ENCODE peak calls at places on chromosomes 3 and 15, in ten cellular contexts. J is T-helper 2 cell; S is stimulated activated CD4-positive, alpha-beta T cell treated with anti-CD3 and anti-CD28 coated beads, TNF-alpha, amount 100 ng/mL, for 4 hours; A is activated CD8-positive, alpha-beta memory T cell treated with anti-CD3 and anti-CD28 coated beads, Interleukin-2, amount 10 ng/mL, durations not matched to agents 7 days and 5 days; G is effector CD4-positive, alpha-beta T cell; Q is prostate gland; E is WTC11; O is GM23338; W is left colon; Z is dorsolateral prefrontal cortex. L is an unnamed sample.

GRCh38 chr3:197337656-197338055 is 39.2 kb upstream of the DLG1 start:
- DNase-seq in J (no peak), S (no peak), A (no peak), G (no peak), Q (no peak), E (no peak), O (no peak), W (no peak), Z (no peak), L (no peak)

GRCh38 chr3:149621218-149622005 is 36.4 kb downstream of the WWTR1 start:
- DNase-seq in J (no peak), S (no peak), A (peak), G (no peak), Q (no peak), E (no peak), O (peak), W (no peak), Z (no peak), L (no peak)

GRCh38 chr15:48781481-48782081 is 29.3 kb downstream of the CEP152 start:
- DNase-seq in J (no peak), S (no peak), A (no peak), G (no peak), Q (no peak), E (no peak), O (no peak), W (no peak), Z (no peak), L (no peak)

GRCh38 chr15:39362832-39363561 is 217.9 kb upstream of the THBS1 start:
- DNase-seq in J (no peak), S (no peak), A (no peak), G (no peak), Q (no peak), E (no peak), O (no peak), W (no peak), Z (no peak), L (no peak)

GRCh38 chr15:73284073-73284472 is 84.7 kb downstream of the HCN4 start:
- DNase-seq in J (no peak), S (no peak), A (no peak), G (no peak), Q (no peak), E (no peak), O (no peak), W (no peak), Z (no peak), L (no peak)

GRCh38 chr15:83108266-83109219 is 1.1 kb downstream of the TM6SF1 start:
- DNase-seq in J (no peak), S (no peak), A (peak), G (no peak), Q (no peak), E (no peak), O (peak), W (peak), Z (peak), L (no peak)

GRCh38 chr3:52447512-52448355 is 2.8 kb upstream of the SEMA3G start:
- DNase-seq in J (no peak), S (no peak), A (no peak), G (no peak), Q (no peak), E (no peak), O (no peak), W (no peak), Z (no peak), L (no peak)

GRCh38 chr15:63349156-63349555 is 32.5 kb downstream of the CA12 start:
- DNase-seq in J (no peak), S (no peak), A (no peak), G (no peak), Q (no peak), E (no peak), O (no peak), W (no peak), Z (no peak), L (no peak)

GRCh38 chr3:127796751-127797150 is 25.6 kb downstream of the MGLL start:
- DNase-seq in J (no peak), S (no peak), A (no peak), G (no peak), Q (no peak), E (no peak), O (no peak), W (no peak), Z (no peak), L (no peak)

GRCh38 chr3:11932636-11933035 is 71.6 kb upstream of the SYN2 start:
- DNase-seq in J (no peak), S (no peak), A (no peak), G (no peak), Q (no peak), E (no peak), O (no peak), W (no peak), Z (no peak), L (no peak)

GRCh38 chr15:92610101-92610520 is 45.5 kb downstream of the FAM174B start:
- DNase-seq in J (no peak), S (no peak), A (no peak), G (no peak), Q (no peak), E (no peak), O (no peak), W (no peak), Z (peak), L (no peak)

GRCh38 chr3:57966823-57967222 is 41.4 kb upstream of the FLNB start:
- DNase-seq in J (no peak), S (no peak), A (no peak), G (no peak), Q (no peak), E (no peak), O (no peak), W (no peak), Z (no peak), L (no peak)

GRCh38 chr3:120039642-120040610 is 54.3 kb downstream of the GSK3B start:
- DNase-seq in J (no peak), S (no peak), A (no peak), G (no peak), Q (no peak), E (peak), O (peak), W (no peak), Z (no peak), L (no peak)

GRCh38 chr15:81023483-81024264 is 23.0 kb downstream of the TLNRD1 start:
- DNase-seq in J (no peak), S (no peak), A (peak), G (no peak), Q (no peak), E (no peak), O (no peak), W (peak), Z (peak), L (no peak)

GRCh38 chr3:31530039-31530983 is 2.4 kb upstream of the STT3B start:
- DNase-seq in J (no peak), S (no peak), A (no peak), G (no peak), Q (no peak), E (no peak), O (no peak), W (no peak), Z (no peak), L (no peak)

GRCh38 chr3:150370129-150370602 is 37.9 kb upstream of the TSC22D2 start:
- DNase-seq in J (no peak), S (no peak), A (no peak), G (no peak), Q (no peak), E (peak), O (peak), W (peak), Z (no peak), L (no peak)

GRCh38 chr3:65914032-65914739 is 124.5 kb downstream of the MAGI1 start:
- DNase-seq in J (no peak), S (no peak), A (no peak), G (no peak), Q (no peak), E (no peak), O (peak), W (no peak), Z (peak), L (no peak)

GRCh38 chr3:78101363-78101762 is 1061.5 kb downstream of the ROBO2 start:
- DNase-seq in J (no peak), S (no peak), A (no peak), G (no peak), Q (no peak), E (no peak), O (no peak), W (no peak), Z (no peak), L (no peak)

GRCh38 chr3:34374521-34374920 is 576.1 kb downstream of the PDCD6IP start:
- DNase-seq in J (no peak), S (no peak), A (no peak), G (no peak), Q (no peak), E (no peak), O (peak), W (no peak), Z (no peak), L (no peak)

GRCh38 chr3:98329392-98330124 is 24.1 kb upstream of the OR5K4 start:
- DNase-seq in J (peak), S (peak), A (peak), G (peak), Q (peak), E (peak), O (peak), W (no peak), Z (peak), L (peak)

GRCh38 chr3:34864011-34864410 is 775.3 kb upstream of the ARPP21 start:
- DNase-seq in J (no peak), S (no peak), A (no peak), G (no peak), Q (no peak), E (no peak), O (no peak), W (no peak), Z (no peak), L (no peak)

GRCh38 chr3:14907043-14907966 is 40.1 kb upstream of the NR2C2 start:
- DNase-seq in J (no peak), S (no peak), A (no peak), G (no peak), Q (no peak), E (no peak), O (no peak), W (no peak), Z (no peak), L (no peak)

GRCh38 chr3:15217841-15218267 is 11.8 kb downstream of the CAPN7 start:
- DNase-seq in J (no peak), S (no peak), A (no peak), G (no peak), Q (no peak), E (no peak), O (peak), W (no peak), Z (no peak), L (no peak)

GRCh38 chr3:33377489-33377888 is 62.7 kb downstream of the UBP1 start:
- DNase-seq in J (no peak), S (no peak), A (no peak), G (no peak), Q (no peak), E (peak), O (peak), W (no peak), Z (no peak), L (no peak)

GRCh38 chr3:196274585-196274984 is 12.9 kb downstream of the PCYT1A start:
- DNase-seq in J (peak), S (peak), A (peak), G (peak), Q (no peak), E (no peak), O (no peak), W (no peak), Z (no peak), L (no peak)

GRCh38 chr15:29925227-29926082 is 103.2 kb upstream of the TJP1 start:
- DNase-seq in J (no peak), S (peak), A (no peak), G (no peak), Q (peak), E (peak), O (peak), W (peak), Z (no peak), L (no peak)

GRCh38 chr15:76986743-76987142 is 8.2 kb upstream of the PSTPIP1 start:
- DNase-seq in J (no peak), S (no peak), A (peak), G (no peak), Q (no peak), E (peak), O (no peak), W (no peak), Z (peak), L (no peak)

GRCh38 chr15:67855842-67856241 is 16.0 kb upstream of the RNU6-1 start:
- DNase-seq in J (no peak), S (no peak), A (no peak), G (no peak), Q (no peak), E (no peak), O (no peak), W (no peak), Z (no peak), L (no peak)

GRCh38 chr3:113838631-113839209 is at the start of gene GRAMD1C:
- DNase-seq in J (peak), S (peak), A (peak), G (peak), Q (peak), E (peak), O (peak), W (peak), Z (peak), L (peak)

GRCh38 chr3:178833696-178834095 is 237.9 kb downstream of the ZMAT3 start:
- DNase-seq in J (no peak), S (no peak), A (no peak), G (no peak), Q (no peak), E (no peak), O (no peak), W (no peak), Z (no peak), L (no peak)

GRCh38 chr15:70099167-70099965 is 1.6 kb upstream of the TLE3 start:
- DNase-seq in J (peak), S (peak), A (peak), G (peak), Q (peak), E (peak), O (peak), W (peak), Z (peak), L (peak)

GRCh38 chr3:187112934-187113793 is 26.1 kb downstream of the RPL39L start:
- DNase-seq in J (no peak), S (no peak), A (no peak), G (no peak), Q (no peak), E (no peak), O (peak), W (no peak), Z (no peak), L (no peak)

GRCh38 chr3:37536799-37537311 is 324.8 kb upstream of the CTDSPL start:
- DNase-seq in J (no peak), S (no peak), A (no peak), G (no peak), Q (no peak), E (no peak), O (no peak), W (no peak), Z (no peak), L (no peak)

GRCh38 chr15:74402873-74403589 is 30.7 kb downstream of the SEMA7A start:
- DNase-seq in J (peak), S (peak), A (peak), G (no peak), Q (no peak), E (no peak), O (no peak), W (peak), Z (no peak), L (no peak)

L was measured in LNCaP clone FGC.